ENCODE peak calls at places on chromosomes 3 and 15, in four cellular contexts. A, Y, R and S are unnamed samples.

GRCh38 chr15:38134252-38134651 is 118.4 kb upstream of the SPRED1 start:
- DNase-seq in Y (no peak), R (no peak), A (no peak), S (no peak)

GRCh38 chr3:64488938-64489337 is 198.9 kb downstream of the ADAMTS9 start:
- DNase-seq in A (no peak), R (no peak), Y (no peak), S (no peak)

GRCh38 chr3:117168896-117169295 is 459.3 kb downstream of the TUSC7 start:
- DNase-seq in Y (no peak), R (no peak), A (no peak), S (no peak)

GRCh38 chr3:161523916-161524315 is 27.3 kb downstream of the OTOL1 start:
- DNase-seq in A (no peak), Y (no peak), R (no peak), S (no peak)

GRCh38 chr15:77225088-77225487 is 154.2 kb upstream of the TSPAN3 start:
- DNase-seq in R (no peak), Y (peak), A (no peak), S (no peak)

GRCh38 chr3:48564022-48564421 is 441 bp upstream of the UCN2 start:
- DNase-seq in Y (peak), A (peak), R (peak), S (peak)

GRCh38 chr3:151896662-151897012 is 23.2 kb downstream of the SUCNR1 start:
- DNase-seq in A (peak), Y (peak), R (no peak), S (peak)

GRCh38 chr3:119815716-119816115 is 33.8 kb downstream of the NR1I2 start:
- DNase-seq in A (no peak), R (no peak), Y (no peak), S (no peak)

GRCh38 chr3:49523756-49524747 is 30.2 kb upstream of the BSN start:
- DNase-seq in R (no peak), A (no peak), Y (no peak), S (no peak)

GRCh38 chr3:98513136-98513535 is 9.6 kb downstream of the CLDND1 start:
- DNase-seq in Y (no peak), A (peak), R (no peak), S (no peak)

GRCh38 chr3:127707777-127708438 is 35.2 kb downstream of the ABTB1 start:
- DNase-seq in R (no peak), A (no peak), Y (no peak), S (no peak)

GRCh38 chr15:78751602-78751979 is 59.7 kb downstream of the ADAMTS7 start:
- DNase-seq in R (no peak), A (no peak), Y (no peak), S (no peak)

GRCh38 chr15:75109731-75110130 is 86.3 kb downstream of the PPCDC start:
- DNase-seq in A (peak), R (no peak), Y (no peak), S (no peak)

GRCh38 chr3:81925385-81925784 is 163.9 kb upstream of the GBE1 start:
- DNase-seq in Y (no peak), R (no peak), A (no peak), S (no peak)

GRCh38 chr15:37203050-37203449 is 102.7 kb upstream of the MEIS2 start:
- DNase-seq in Y (no peak), R (no peak), A (no peak), S (no peak)

GRCh38 chr15:64599716-64600115 is 139.3 kb downstream of the ZNF609 start:
- DNase-seq in Y (peak), R (no peak), A (peak), S (peak)

GRCh38 chr3:102140116-102140515 is 290.8 kb downstream of the NFKBIZ start:
- DNase-seq in Y (no peak), R (no peak), A (no peak), S (no peak)

GRCh38 chr3:10232138-10232537 is 16.1 kb upstream of the TATDN2 start:
- DNase-seq in A (no peak), Y (no peak), R (no peak), S (no peak)

GRCh38 chr3:72655758-72656157 is 192.5 kb downstream of the SHQ1 start:
- DNase-seq in A (no peak), R (no peak), Y (no peak), S (no peak)

GRCh38 chr15:70120109-70120508 is 22.4 kb upstream of the TLE3 start:
- DNase-seq in Y (no peak), R (no peak), A (no peak), S (no peak)

GRCh38 chr3:8474991-8475390 is 26.6 kb upstream of the LMCD1 start:
- DNase-seq in R (no peak), Y (no peak), A (no peak), S (no peak)

GRCh38 chr3:50599716-50600118 is 11.9 kb downstream of the CISH start:
- DNase-seq in Y (no peak), R (no peak), A (no peak), S (no peak)

GRCh38 chr3:19934098-19934566 is at the start of gene EFHB:
- DNase-seq in R (no peak), Y (peak), A (peak), S (peak)

GRCh38 chr3:114498779-114499370 is 205.0 kb downstream of the TIGIT start:
- DNase-seq in R (no peak), Y (peak), A (peak), S (peak)

GRCh38 chr3:174414902-174415301 is 444.2 kb upstream of the NAALADL2 start:
- DNase-seq in A (no peak), Y (no peak), R (no peak), S (no peak)

GRCh38 chr3:195256639-195257453 is 14.1 kb downstream of the XXYLT1 start:
- DNase-seq in A (no peak), R (no peak), Y (no peak), S (no peak)

GRCh38 chr3:123390865-123391613 is 57.9 kb downstream of the ADCY5 start:
- DNase-seq in R (no peak), A (peak), Y (no peak), S (no peak)

GRCh38 chr3:105366302-105367062 is at the start of gene ALCAM:
- DNase-seq in R (peak), A (peak), Y (peak), S (peak)

GRCh38 chr3:18346097-18346496 is 79.0 kb downstream of the SATB1 start:
- DNase-seq in Y (no peak), R (no peak), A (no peak), S (no peak)